ENCODE peak calls at places on chromosomes 1 and 21, in six cellular contexts. S is heart right ventricle, C is Peyer's patch, T is upper lobe of right lung, R is adrenal gland, O is DND-41. I is an unnamed sample.

GRCh38 chr1:117117697-117118096 is 3.9 kb downstream of the TRIM45 start:
- DNase-seq in S (no peak), O (no peak), R (no peak), T (no peak), C (no peak), I (no peak)

GRCh38 chr1:66947267-66947666 is 22.5 kb downstream of the MIER1 start:
- DNase-seq in O (no peak), R (no peak), T (no peak), S (no peak), C (no peak), I (no peak)

GRCh38 chr1:112992780-112993179 is 36.8 kb upstream of the SLC16A1 start:
- DNase-seq in C (no peak), T (no peak), S (no peak), R (no peak), O (no peak), I (no peak)

GRCh38 chr1:36448530-36449051 is 1.7 kb downstream of the OSCP1 start:
- DNase-seq in T (no peak), S (no peak), R (no peak), C (no peak), O (no peak), I (no peak)

GRCh38 chr1:164320780-164321683 is 238.0 kb upstream of the PBX1 start:
- DNase-seq in O (no peak), S (peak; percentile 5), C (no peak), R (peak; percentile 64), T (peak; percentile 64), I (no peak)

GRCh38 chr21:16942703-16943102 is 570.1 kb upstream of the CXADR start:
- DNase-seq in C (no peak), R (no peak), T (no peak), O (no peak), S (no peak), I (no peak)

GRCh38 chr1:97365026-97365425 is 555.8 kb downstream of the DPYD start:
- DNase-seq in R (no peak), O (no peak), T (no peak), C (no peak), S (no peak), I (no peak)

GRCh38 chr21:46057111-46057709 is 40.7 kb upstream of the COL6A2 start:
- DNase-seq in T (peak; percentile 61), S (no peak), R (no peak), C (no peak), O (peak; percentile 72), I (no peak)

GRCh38 chr1:32500387-32501209 is 35.7 kb downstream of the ZBTB8B start:
- DNase-seq in R (peak; percentile 76), C (no peak), S (peak; percentile 60), O (peak; percentile 21), T (peak; percentile 90), I (peak; percentile 93)

GRCh38 chr1:189405419-189405818 is 1072.2 kb downstream of the BRINP3 start:
- DNase-seq in T (no peak), S (no peak), R (no peak), O (no peak), C (no peak), I (no peak)

GRCh38 chr1:57063427-57063826 is 97.6 kb upstream of the C8B start:
- DNase-seq in S (no peak), T (no peak), C (no peak), O (no peak), R (no peak), I (no peak)

GRCh38 chr1:203086992-203087763 is 1.4 kb upstream of the MYOG start:
- DNase-seq in C (no peak), O (no peak), T (no peak), S (no peak), R (no peak), I (no peak)

GRCh38 chr1:66642992-66643391 is 109.0 kb downstream of the SGIP1 start:
- DNase-seq in O (no peak), T (no peak), S (no peak), R (no peak), C (no peak), I (no peak)

GRCh38 chr1:33050221-33051076 is 13.8 kb upstream of the AK2 start:
- DNase-seq in T (no peak), C (no peak), O (no peak), S (no peak), R (no peak), I (no peak)

GRCh38 chr1:10495942-10496341 is 21.2 kb downstream of the PEX14 start:
- DNase-seq in T (no peak), R (no peak), C (no peak), O (no peak), S (no peak), I (no peak)
- TF ChIP-seq CTCF in T (no peak), R (no peak), C (no peak), O (no peak), S (no peak), I (no peak)

GRCh38 chr1:232789660-232790059 is 15.6 kb upstream of the MAP10 start:
- DNase-seq in R (no peak), O (no peak), T (no peak), S (no peak), C (no peak), I (no peak)
- H3K4me1 ChIP-seq in R (no peaks in the 10 kb centered on the region), O (peaks cover 20% of the 10 kb centered on the region), T (no peaks in the 10 kb centered on the region), S (peaks cover 6% of the 10 kb centered on the region), C (peaks cover 6% of the 10 kb centered on the region), I (no peaks in the 10 kb centered on the region)

GRCh38 chr1:181191494-181192040 is 103.1 kb downstream of the IER5 start:
- DNase-seq in S (no peak), C (no peak), R (no peak), T (no peak), O (no peak), I (no peak)

GRCh38 chr1:181189691-181190361 is 101.3 kb downstream of the IER5 start:
- DNase-seq in O (peak; percentile 69), S (peak; percentile 36), C (peak; percentile 58), T (peak; percentile 81), R (peak; percentile 59), I (peak; percentile 93)

GRCh38 chr1:181192277-181192676 is 103.8 kb downstream of the IER5 start:
- DNase-seq in R (no peak), T (no peak), O (no peak), S (no peak), C (no peak), I (no peak)

GRCh38 chr1:181189245-181189644 is 100.7 kb downstream of the IER5 start:
- DNase-seq in R (no peak), C (no peak), T (no peak), S (no peak), O (no peak), I (no peak)

GRCh38 chr1:181190362-181191035 is 102.0 kb downstream of the IER5 start:
- DNase-seq in R (no peak), O (no peak), S (no peak), T (no peak), C (no peak), I (no peak)
- TF ChIP-seq CTCF in R (no peak), O (peak; percentile 6), S (peak; percentile 10), T (no peak), C (no peak), I (no peak)

DNA sequence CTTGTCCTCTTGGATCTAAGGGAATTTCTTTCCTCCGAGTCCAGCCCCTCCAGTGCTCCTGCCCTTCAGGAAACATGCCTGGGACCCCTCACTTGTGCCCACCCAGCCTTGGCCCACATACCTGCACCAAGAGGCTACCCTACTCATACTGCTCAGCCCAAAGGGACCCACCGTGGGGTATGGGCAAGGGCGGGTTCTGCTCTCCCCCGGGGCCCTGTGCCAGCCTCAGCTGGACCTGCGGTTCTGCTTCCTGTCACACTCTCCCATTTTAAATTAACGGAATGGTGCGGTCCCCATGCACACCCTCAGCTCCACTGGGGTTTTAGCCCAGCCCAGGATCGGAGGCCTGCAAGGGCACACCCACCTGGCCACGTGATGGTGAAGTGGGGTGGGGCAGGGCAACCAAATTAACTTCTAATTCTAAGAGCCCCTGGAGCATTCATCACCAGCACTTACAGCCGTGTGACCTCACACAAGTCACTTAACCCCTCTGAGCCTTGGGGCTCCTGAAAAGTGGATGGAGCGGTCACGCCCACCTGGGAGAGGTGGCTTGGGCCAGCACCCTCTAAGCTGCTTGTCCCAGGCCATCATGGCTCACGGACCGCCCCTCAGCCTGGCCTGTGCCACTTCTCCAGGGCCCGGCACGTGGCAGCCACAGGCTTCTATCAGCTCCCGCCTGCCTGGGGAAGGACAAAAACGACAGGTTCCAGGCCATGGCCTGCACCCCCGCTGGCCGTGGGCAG is 28.3 kb downstream of the TP73 start:
- DNase-seq in T (no peak), R (no peak), S (no peak), O (no peak), C (no peak), I (peak; percentile 80)
- H3K4me1 ChIP-seq in T (peaks cover 5% of the 10 kb centered on the region), R (no peaks in the 10 kb centered on the region), S (peaks cover 13% of the 10 kb centered on the region), O (no peaks in the 10 kb centered on the region), C (peaks cover 3% of the 10 kb centered on the region), I (no peaks in the 10 kb centered on the region)

DNA sequence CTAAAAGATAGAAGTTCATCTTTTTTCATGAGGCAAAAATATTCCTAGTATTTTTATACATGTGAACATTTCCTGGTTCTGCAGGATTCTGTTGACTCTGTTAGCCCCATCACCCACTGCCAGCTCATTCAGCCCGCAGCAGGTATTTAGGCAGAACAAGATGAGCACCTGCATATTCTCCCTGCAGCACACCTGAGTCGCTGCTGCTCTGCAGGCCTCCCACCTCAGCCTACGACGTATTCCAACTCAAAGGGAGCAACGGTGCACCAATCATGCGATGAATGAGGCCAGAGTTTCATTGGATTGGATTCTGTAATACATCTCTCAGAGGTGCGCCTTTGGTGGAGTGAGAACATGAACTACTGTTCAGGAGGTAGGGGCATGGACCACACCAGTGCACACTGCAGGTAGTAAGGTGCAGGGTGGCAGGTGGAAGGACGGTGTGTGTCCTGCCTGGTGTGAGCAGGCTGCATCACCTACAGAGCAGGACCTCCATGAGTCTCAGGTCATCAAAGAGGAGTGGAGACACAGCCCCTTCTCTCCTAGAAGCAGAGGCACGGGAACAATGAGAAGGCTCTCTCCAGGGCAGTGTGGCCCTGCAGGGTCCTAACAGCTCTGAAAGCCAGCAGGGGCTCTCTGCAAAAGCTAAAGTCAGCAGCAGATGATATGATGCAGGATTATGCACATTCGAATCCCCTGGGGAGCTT is 87.7 kb downstream of the CNIH3 start:
- DNase-seq in S (no peak), C (no peak), T (no peak), R (no peak), O (no peak), I (no peak)
- TF ChIP-seq CTCF in S (no peak), C (no peak), T (no peak), R (no peak), O (no peak), I (no peak)

GRCh38 chr1:47212636-47213229 is 19.3 kb downstream of the TAL1 start:
- DNase-seq in T (no peak), C (no peak), O (no peak), S (no peak), R (no peak), I (no peak)

GRCh38 chr1:47211796-47212269 is 20.2 kb downstream of the TAL1 start:
- DNase-seq in T (no peak), C (no peak), S (peak; percentile 79), O (no peak), R (peak; percentile 52), I (no peak)

GRCh38 chr1:47214554-47214953 is 17.5 kb downstream of the TAL1 start:
- DNase-seq in S (no peak), R (no peak), T (no peak), C (no peak), O (no peak), I (no peak)

GRCh38 chr1:47215713-47216112 is 16.3 kb downstream of the TAL1 start:
- DNase-seq in S (no peak), C (no peak), R (no peak), O (no peak), T (no peak), I (no peak)

DNA sequence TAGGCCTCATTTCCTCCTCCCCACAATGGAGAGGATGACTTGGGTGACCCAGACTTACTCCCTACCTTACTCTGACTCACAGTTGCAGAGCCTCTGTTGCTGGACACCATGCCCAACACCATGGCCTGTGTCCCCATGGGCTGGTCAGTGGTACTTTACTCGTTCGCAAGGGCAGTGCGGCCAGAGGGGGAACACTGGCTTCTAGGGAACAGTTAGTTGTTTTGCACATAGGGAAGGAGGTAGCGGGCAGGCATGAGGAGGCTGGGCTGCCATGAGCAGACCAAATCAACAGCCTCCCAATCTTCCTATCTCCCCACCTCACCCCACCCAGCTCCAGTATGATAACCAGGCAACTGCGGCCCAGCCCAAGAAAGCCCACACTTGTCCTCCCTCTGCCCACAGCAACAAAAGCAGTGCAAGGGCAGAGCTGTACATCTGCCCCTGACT is 18.8 kb downstream of the TAL1 start:
- DNase-seq in T (no peak), S (no peak), R (no peak), O (no peak), C (no peak), I (no peak)
- H3K4me1 ChIP-seq in T (peaks cover 9% of the 10 kb centered on the region), S (peaks cover 39% of the 10 kb centered on the region), R (no peaks in the 10 kb centered on the region), O (no peaks in the 10 kb centered on the region), C (no peaks in the 10 kb centered on the region), I (no peaks in the 10 kb centered on the region)

I was measured in left lung.